ENCODE peak calls at places on chromosome 19, in nine cellular contexts. H is effector memory CD4-positive, alpha-beta T cell; E is uterus; J is GM23338; N is SJSA1; G is stomach; F is cardiac muscle cell; D is fibroblast of lung; V is mammary epithelial cell. Y is an unnamed sample.

GRCh38 chr19:38844093-38844686 is 5.6 kb downstream of the HNRNPL start:
- DNase-seq in H (no peak), E (no peak), J (no peak), N (no peak), G (no peak), F (no peak), D (no peak), V (no peak), Y (no peak)

GRCh38 chr19:56263319-56263718 is 9.2 kb upstream of the EDDM13 start:
- DNase-seq in H (no peak), E (no peak), J (no peak), N (no peak), G (no peak), F (no peak), D (no peak), V (no peak), Y (no peak)

GRCh38 chr19:7694499-7694898 is 7.4 kb downstream of the FCER2 start:
- DNase-seq in H (no peak), E (no peak), J (no peak), N (no peak), G (no peak), F (no peak), D (no peak), V (no peak), Y (no peak)

GRCh38 chr19:40348961-40349507 is 539 bp downstream of the PLD3 start:
- DNase-seq in H (no peak), E (no peak), J (peak; percentile 34), N (no peak), G (no peak), F (peak; percentile 48), D (peak; percentile 60), V (peak; percentile 46), Y (no peak)

GRCh38 chr19:28483197-28483596 is 729.8 kb downstream of the UQCRFS1 start:
- DNase-seq in H (no peak), E (no peak), J (no peak), N (no peak), G (no peak), F (no peak), D (no peak), V (no peak), Y (no peak)

GRCh38 chr19:50301607-50301971 is 27.6 kb downstream of the KCNC3 start:
- DNase-seq in H (no peak), E (no peak), J (no peak), N (no peak), G (no peak), F (no peak), D (no peak), V (no peak), Y (no peak)

GRCh38 chr19:5864725-5865486 is 5.4 kb downstream of the FUT5 start:
- DNase-seq in H (no peak), E (no peak), J (peak; percentile 28), N (no peak), G (no peak), F (no peak), D (no peak), V (no peak), Y (no peak)

GRCh38 chr19:58002384-58003152 is at the start of gene ZNF606:
- DNase-seq in H (peak; percentile 75), E (peak; percentile 79), J (peak; percentile 94), N (peak; percentile 83), G (peak; percentile 89), F (peak; percentile 94), D (peak; percentile 89), V (peak; percentile 86), Y (peak; percentile 88)

GRCh38 chr19:32066056-32066455 is 279.4 kb upstream of the ZNF507 start:
- DNase-seq in H (no peak), E (no peak), J (no peak), N (no peak), G (no peak), F (no peak), D (no peak), V (peak; percentile 12), Y (no peak)

GRCh38 chr19:51489113-51489512 is 10.8 kb downstream of the CEACAM18 start:
- DNase-seq in H (no peak), E (no peak), J (no peak), N (no peak), G (no peak), F (no peak), D (no peak), V (no peak), Y (no peak)

GRCh38 chr19:58212336-58213074 is 16.2 kb upstream of the ZNF544 start:
- DNase-seq in H (no peak), E (no peak), J (no peak), N (no peak), G (no peak), F (no peak), D (no peak), V (no peak), Y (no peak)

GRCh38 chr19:37218592-37218935 is 550 bp downstream of the ZNF383 start:
- DNase-seq in H (no peak), E (no peak), J (no peak), N (no peak), G (no peak), F (no peak), D (peak; percentile 72), V (no peak), Y (no peak)

GRCh38 chr19:33740811-33741396 is 55.8 kb upstream of the KCTD15 start:
- DNase-seq in H (no peak), E (no peak), J (peak; percentile 92), N (no peak), G (no peak), F (peak; percentile 58), D (peak; percentile 27), V (peak; percentile 16), Y (peak; percentile 42)

GRCh38 chr19:45558399-45558878 is 26.2 kb downstream of the OPA3 start:
- DNase-seq in H (peak; percentile 49), E (no peak), J (peak; percentile 93), N (no peak), G (peak; percentile 56), F (peak; percentile 60), D (peak; percentile 30), V (peak; percentile 40), Y (no peak)

GRCh38 chr19:58033741-58034475 is at the start of gene ZSCAN1:
- DNase-seq in H (no peak), E (peak; percentile 67), J (peak; percentile 98), N (no peak), G (peak; percentile 40), F (peak; percentile 91), D (peak; percentile 79), V (peak; percentile 11), Y (peak; percentile 91)

GRCh38 chr19:46133101-46133627 is 8.7 kb upstream of the IGFL3 start:
- DNase-seq in H (no peak), E (peak; percentile 65), J (peak; percentile 93), N (peak; percentile 90), G (no peak), F (peak; percentile 92), D (peak; percentile 100), V (peak; percentile 92), Y (peak; percentile 23)

GRCh38 chr19:7550987-7551761 is 15.7 kb downstream of the PNPLA6 start:
- DNase-seq in H (no peak), E (peak; percentile 68), J (peak; percentile 100), N (no peak), G (peak; percentile 85), F (peak; percentile 83), D (peak; percentile 47), V (peak; percentile 9), Y (peak; percentile 92)

GRCh38 chr19:7355871-7356270 is 7.1 kb downstream of the ARHGEF18 start:
- DNase-seq in H (no peak), E (no peak), J (no peak), N (no peak), G (no peak), F (no peak), D (no peak), V (no peak), Y (no peak)

GRCh38 chr19:28437390-28438346 is 775.3 kb downstream of the UQCRFS1 start:
- DNase-seq in H (no peak), E (no peak), J (no peak), N (no peak), G (no peak), F (no peak), D (no peak), V (no peak), Y (no peak)

GRCh38 chr19:42206871-42207755 is 10.4 kb downstream of the DEDD2 start:
- DNase-seq in H (no peak), E (no peak), J (no peak), N (no peak), G (no peak), F (no peak), D (peak; percentile 72), V (peak; percentile 71), Y (no peak)
- H3K27ac ChIP-seq in H (peak overlapping the region; percentile 27), E (no peak overlapping the region), J (no peak overlapping the region), N (peak overlapping the region; percentile 67), G (peak overlapping the region; percentile 35), F (no peak overlapping the region), D (peak overlapping the region; percentile 42), V (peak overlapping the region; percentile 38), Y (no peak overlapping the region)

DNA sequence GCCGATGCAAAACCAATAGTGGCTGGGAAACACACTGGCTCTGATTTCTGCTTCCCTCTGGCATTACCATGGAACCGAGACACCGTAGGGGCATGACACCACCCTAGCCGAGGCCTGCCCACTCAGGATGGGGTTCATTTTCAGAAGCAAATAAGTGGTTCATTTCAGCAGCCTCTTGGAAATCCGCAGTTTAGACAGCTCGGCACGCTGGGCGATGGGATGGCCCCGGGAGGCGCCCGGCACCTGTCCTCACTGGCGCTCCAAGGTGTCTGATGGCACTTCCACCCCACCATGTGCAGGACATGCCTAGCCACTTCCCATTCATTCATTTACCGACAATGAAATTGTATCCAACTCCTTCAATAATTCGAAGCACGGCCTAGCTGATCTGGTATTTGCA is 33.8 kb downstream of the KLF2 start:
- DNase-seq in H (no peak), E (no peak), J (no peak), N (no peak), G (no peak), F (no peak), D (no peak), V (no peak), Y (no peak)
- H3K4me1 ChIP-seq in H (peaks cover 74% of the 10 kb centered on the region), E (no peaks in the 10 kb centered on the region), J (no peaks in the 10 kb centered on the region), N (no peaks in the 10 kb centered on the region), G (peaks cover 9% of the 10 kb centered on the region), F (peaks cover 9% of the 10 kb centered on the region), D (no peaks in the 10 kb centered on the region), V (peaks cover 10% of the 10 kb centered on the region), Y (peaks cover 8% of the 10 kb centered on the region)

GRCh38 chr19:15412832-15413231 is 6.0 kb downstream of the AKAP8L start:
- DNase-seq in H (no peak), E (no peak), J (no peak), N (no peak), G (no peak), F (no peak), D (no peak), V (no peak), Y (no peak)
- H3K27ac ChIP-seq in H (no peak overlapping the region), E (peak overlapping the region; percentile 13), J (no peak overlapping the region), N (no peak overlapping the region), G (peak overlapping the region; percentile 50), F (peak overlapping the region; percentile 73), D (no peak overlapping the region), V (no peak overlapping the region), Y (peak overlapping the region; percentile 18)

GRCh38 chr19:48489608-48490216 is 20.5 kb downstream of the CYTH2 start:
- DNase-seq in H (peak; percentile 66), E (peak; percentile 64), J (peak; percentile 87), N (peak; percentile 71), G (peak; percentile 87), F (peak; percentile 65), D (no peak), V (peak; percentile 60), Y (peak; percentile 85)
- H3K4me1 ChIP-seq in H (peaks cover 26% of the 10 kb centered on the region), E (no peaks in the 10 kb centered on the region), J (peaks cover 23% of the 10 kb centered on the region), N (peaks cover 29% of the 10 kb centered on the region), G (peaks cover 53% of the 10 kb centered on the region), F (no peaks in the 10 kb centered on the region), D (peaks cover 14% of the 10 kb centered on the region), V (peaks cover 41% of the 10 kb centered on the region), Y (no peaks in the 10 kb centered on the region)